ENCODE peak calls at places on chromosomes 6 and 20, in four cellular contexts. C is left ventricle myocardium inferior, X is neuronal stem cell, R is A549. S is an unnamed sample. For H3K4me1 and H3K9me3, the result is how much of the 10 kb centered on the place peaks cover.

GRCh38 chr6:84696181-84696580 is 68.2 kb downstream of the TBX18 start:
- DNase-seq in C (no peak), X (no peak), R (no peak), S (no peak)

GRCh38 chr20:44448753-44449546 is 26.7 kb upstream of the TTPAL start:
- DNase-seq in C (no peak), X (peak), R (peak), S (no peak)

GRCh38 chr6:4936681-4937041 is 67.2 kb downstream of the RPP40 start:
- DNase-seq in C (no peak), X (no peak), R (peak), S (no peak)

GRCh38 chr6:5108068-5108467 is 22.9 kb downstream of the PPP1R3G start:
- DNase-seq in C (no peak), X (no peak), R (no peak), S (no peak)

GRCh38 chr6:47188588-47189021 is 121.1 kb downstream of the TNFRSF21 start:
- DNase-seq in C (no peak), X (no peak), R (peak), S (no peak)

GRCh38 chr6:161041274-161041673 is 49.7 kb downstream of the MAP3K4 start:
- DNase-seq in C (no peak), X (no peak), R (no peak), S (no peak)

GRCh38 chr6:149499066-149499465 is 14.3 kb upstream of the ZC3H12D start:
- DNase-seq in C (no peak), X (no peak), R (no peak), S (no peak)

GRCh38 chr6:8652710-8653109 is 217.4 kb upstream of the SLC35B3 start:
- DNase-seq in C (no peak), X (no peak), R (no peak), S (no peak)

GRCh38 chr6:139374357-139375238 is at the start of gene CITED2:
- DNase-seq in C (peak), X (peak), R (peak), S (peak)

GRCh38 chr20:17747431-17747846 is 47.7 kb downstream of the BANF2 start:
- DNase-seq in C (no peak), X (no peak), R (peak), S (no peak)

GRCh38 chr20:52484438-52484837 is 292.9 kb upstream of the ZFP64 start:
- DNase-seq in C (no peak), X (no peak), R (no peak), S (no peak)

GRCh38 chr6:15530411-15530810 is 132.4 kb downstream of the DTNBP1 start:
- DNase-seq in C (no peak), X (no peak), R (no peak), S (no peak)

GRCh38 chr20:51402201-51402600 is 140.3 kb downstream of the NFATC2 start:
- DNase-seq in C (no peak), X (no peak), R (no peak), S (peak)

DNA sequence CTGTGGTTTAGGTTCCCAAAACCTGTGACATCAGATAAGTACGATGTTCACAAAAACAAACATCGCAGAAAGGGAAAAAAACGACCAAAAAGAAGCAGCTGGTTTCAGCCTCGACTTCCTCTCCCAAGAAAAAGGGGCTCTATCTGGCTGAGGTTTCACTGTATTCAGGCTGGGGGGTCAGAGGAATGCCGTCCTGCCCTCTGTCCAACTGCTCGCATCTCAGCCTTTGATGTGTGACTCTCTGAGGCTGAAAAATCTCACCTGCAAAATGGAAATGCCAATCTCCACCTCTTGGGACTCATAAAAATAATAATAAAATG is 123.6 kb upstream of the PTPN1 start:
- DNase-seq in C (no peak), X (no peak), R (no peak), S (no peak)
- H3K4me1 ChIP-seq in C (under half), X (under half), R (half or more), S (under half)

GRCh38 chr20:31308535-31309162 is at the start of gene DEFB116:
- DNase-seq in C (no peak), X (no peak), R (no peak), S (no peak)
- H3K9me3 ChIP-seq in C (under half), X (under half), R (under half), S (under half)

GRCh38 chr6:27297484-27297856 is 14.6 kb downstream of the POM121L2 start:
- DNase-seq in C (no peak), X (no peak), R (no peak), S (no peak)

GRCh38 chr6:27296106-27296783 is 15.8 kb downstream of the POM121L2 start:
- DNase-seq in C (no peak), X (no peak), R (peak), S (no peak)

GRCh38 chr6:27294409-27294808 is 17.7 kb downstream of the POM121L2 start:
- DNase-seq in C (no peak), X (no peak), R (peak), S (no peak)

GRCh38 chr6:27293436-27294152 is 18.5 kb downstream of the POM121L2 start:
- DNase-seq in C (no peak), X (no peak), R (peak), S (no peak)

GRCh38 chr6:27295301-27296079 is 16.6 kb downstream of the POM121L2 start:
- DNase-seq in C (no peak), X (no peak), R (peak), S (no peak)
- H3K4me3 ChIP-seq in C (no peak), X (peak), R (peak), S (no peak)

GRCh38 chr20:38092260-38092857 is 58.8 kb downstream of the RPRD1B start:
- DNase-seq in C (no peak), X (no peak), R (no peak), S (no peak)

GRCh38 chr20:38091447-38092216 is 58.1 kb downstream of the RPRD1B start:
- DNase-seq in C (no peak), X (no peak), R (no peak), S (no peak)

GRCh38 chr20:38093641-38094077 is 60.1 kb downstream of the RPRD1B start:
- DNase-seq in C (no peak), X (no peak), R (no peak), S (no peak)

GRCh38 chr20:38094968-38095689 is 61.6 kb downstream of the RPRD1B start:
- DNase-seq in C (no peak), X (no peak), R (no peak), S (no peak)

DNA sequence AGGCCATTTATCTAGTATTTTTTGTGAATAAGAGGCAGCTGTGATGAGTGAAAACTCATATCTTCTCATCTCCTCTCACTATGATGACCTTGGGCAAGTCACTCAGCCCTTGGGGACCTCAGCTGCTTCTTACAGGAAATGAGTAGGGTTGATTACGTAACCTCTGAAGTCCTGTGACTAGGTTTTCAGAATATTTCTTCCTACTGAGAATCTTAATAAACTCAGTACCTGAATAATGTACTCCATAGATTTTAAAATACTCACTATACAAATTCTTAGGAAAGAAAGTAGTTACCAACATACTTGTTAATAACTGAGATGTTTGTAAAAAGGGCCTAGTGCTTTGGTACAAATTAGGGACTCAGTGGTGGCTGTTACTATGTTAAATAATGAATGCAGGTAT is 60.8 kb downstream of the RPRD1B start:
- DNase-seq in C (peak), X (no peak), R (peak), S (no peak)
- H3K4me1 ChIP-seq in C (half or more), X (under half), R (under half), S (under half)

GRCh38 chr6:77326711-77327110 is 136.6 kb downstream of the HTR1B start:
- DNase-seq in C (no peak), X (no peak), R (no peak), S (no peak)

GRCh38 chr6:77326029-77326428 is 137.3 kb downstream of the HTR1B start:
- DNase-seq in C (no peak), X (no peak), R (no peak), S (no peak)

GRCh38 chr6:77324851-77325250 is 138.4 kb downstream of the HTR1B start:
- DNase-seq in C (no peak), X (no peak), R (no peak), S (no peak)

DNA sequence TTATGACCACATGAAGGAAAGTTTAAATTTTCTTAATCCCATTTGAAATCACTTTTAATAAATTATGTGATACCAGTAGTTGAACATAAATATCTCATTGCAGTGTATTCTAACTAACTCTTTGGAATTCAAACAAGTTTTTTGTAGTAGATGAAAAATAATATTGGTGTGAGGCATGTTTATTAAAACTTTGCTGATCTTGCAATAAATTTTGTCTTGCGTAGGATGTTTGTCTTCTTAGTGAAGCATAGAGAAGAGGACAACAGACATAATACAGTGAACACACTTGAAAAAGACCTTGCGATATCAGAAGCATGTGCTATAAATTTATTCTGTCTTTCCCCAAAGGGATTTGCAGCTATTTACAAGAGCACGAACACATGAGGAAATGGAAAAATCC is 140.7 kb downstream of the HTR1B start:
- DNase-seq in C (no peak), X (no peak), R (no peak), S (no peak)
- H3K9me3 ChIP-seq in C (under half), X (under half), R (under half), S (under half)

GRCh38 chr20:53707341-53708102 is 113.9 kb upstream of the ZNF217 start:
- DNase-seq in C (no peak), X (no peak), R (no peak), S (no peak)
- H3K4me3 ChIP-seq in C (no peak), X (no peak), R (no peak), S (no peak)

S was measured in spleen.